ENCODE peak calls at places on chromosome 22, in five cellular contexts. O, A, S, J and W are unnamed samples.

GRCh38 chr22:46966495-46966845 is 204.0 kb downstream of the TBC1D22A start:
- DNase-seq in O (no peak), A (no peak), S (no peak), J (no peak), W (no peak)

GRCh38 chr22:48147404-48147803 is 1385.0 kb downstream of the TBC1D22A start:
- DNase-seq in O (no peak), A (no peak), S (no peak), J (no peak), W (no peak)

GRCh38 chr22:49137216-49137840 is 690.3 kb downstream of the BRD1 start:
- DNase-seq in O (no peak), A (no peak), S (no peak), J (no peak), W (no peak)

GRCh38 chr22:30196141-30196866 is 50.3 kb downstream of the LIF start:
- DNase-seq in O (peak), A (peak), S (peak), J (peak), W (peak)

GRCh38 chr22:46371623-46372226 is 36.2 kb downstream of the TRMU start:
- DNase-seq in O (no peak), A (no peak), S (no peak), J (no peak), W (no peak)

GRCh38 chr22:19626042-19626560 is 88.2 kb upstream of the SEPTIN5 start:
- DNase-seq in O (no peak), A (no peak), S (no peak), J (no peak), W (no peak)

GRCh38 chr22:48357196-48357595 is 1470.5 kb downstream of the BRD1 start:
- DNase-seq in O (no peak), A (no peak), S (no peak), J (no peak), W (no peak)

GRCh38 chr22:19357270-19358105 is 66.0 kb upstream of the CLTCL1 start:
- DNase-seq in O (no peak), A (no peak), S (no peak), J (no peak), W (peak)

GRCh38 chr22:44625981-44626687 is 75.9 kb upstream of the PRR5 start:
- DNase-seq in O (peak), A (peak), S (peak), J (peak), W (peak)

GRCh38 chr22:40955516-40955915 is 4.3 kb downstream of the RBX1 start:
- DNase-seq in O (no peak), A (peak), S (no peak), J (no peak), W (peak)

GRCh38 chr22:47307326-47307725 is 544.9 kb downstream of the TBC1D22A start:
- DNase-seq in O (no peak), A (peak), S (no peak), J (no peak), W (peak)

GRCh38 chr22:35400335-35400680 is 368 bp downstream of the MCM5 start:
- DNase-seq in O (no peak), A (no peak), S (peak), J (no peak), W (no peak)

GRCh38 chr22:49152146-49152929 is 675.3 kb downstream of the BRD1 start:
- DNase-seq in O (no peak), A (no peak), S (no peak), J (no peak), W (no peak)

GRCh38 chr22:39122772-39123470 is 25.9 kb downstream of the APOBEC3H start:
- DNase-seq in O (no peak), A (no peak), S (no peak), J (no peak), W (no peak)

GRCh38 chr22:36233796-36234195 is 5.5 kb downstream of the APOL2 start:
- DNase-seq in O (no peak), A (no peak), S (no peak), J (no peak), W (no peak)

GRCh38 chr22:35809816-35810215 is 92.1 kb downstream of the APOL5 start:
- DNase-seq in O (no peak), A (no peak), S (no peak), J (no peak), W (no peak)

GRCh38 chr22:17477401-17477833 is 85.9 kb upstream of the SLC25A18 start:
- DNase-seq in O (peak), A (peak), S (no peak), J (peak), W (no peak)

GRCh38 chr22:24683671-24684070 is 80.7 kb downstream of the GGT1 start:
- DNase-seq in O (no peak), A (peak), S (no peak), J (no peak), W (peak)

GRCh38 chr22:44170470-44170869 is 10.3 kb upstream of the PARVG start:
- DNase-seq in O (no peak), A (no peak), S (no peak), J (no peak), W (no peak)

GRCh38 chr22:44682556-44683168 is 19.3 kb upstream of the PRR5 start:
- DNase-seq in O (no peak), A (no peak), S (no peak), J (peak), W (no peak)

GRCh38 chr22:46581580-46582244 is 38.5 kb upstream of the GRAMD4 start:
- DNase-seq in O (peak), A (no peak), S (no peak), J (peak), W (no peak)

GRCh38 chr22:23263651-23264555 is 83.6 kb downstream of the BCR start:
- DNase-seq in O (no peak), A (no peak), S (peak), J (no peak), W (no peak)

GRCh38 chr22:23862103-23862502 is 4.4 kb downstream of the SLC2A11 start:
- DNase-seq in O (no peak), A (peak), S (no peak), J (no peak), W (no peak)

GRCh38 chr22:33654173-33654890 is 265.9 kb downstream of the LARGE1 start:
- DNase-seq in O (no peak), A (no peak), S (no peak), J (no peak), W (no peak)

GRCh38 chr22:23219787-23220484 is 39.6 kb downstream of the BCR start:
- DNase-seq in O (no peak), A (peak), S (peak), J (no peak), W (peak)

GRCh38 chr22:48743601-48744282 is 1083.9 kb downstream of the BRD1 start:
- DNase-seq in O (no peak), A (no peak), S (no peak), J (peak), W (no peak)

GRCh38 chr22:17733484-17733883 is 40.8 kb downstream of the BID start:
- DNase-seq in O (no peak), A (no peak), S (no peak), J (no peak), W (peak)

GRCh38 chr22:46936378-46936916 is 174.0 kb downstream of the TBC1D22A start:
- DNase-seq in O (no peak), A (no peak), S (no peak), J (peak), W (no peak)

GRCh38 chr22:22351366-22351765 is 106.8 kb downstream of the VPREB1 start:
- DNase-seq in O (no peak), A (no peak), S (no peak), J (no peak), W (no peak)

GRCh38 chr22:44335903-44336803 is 23.4 kb upstream of the SHISAL1 start:
- DNase-seq in O (no peak), A (no peak), S (no peak), J (peak), W (no peak)

GRCh38 chr22:19757985-19758895 is 2.3 kb upstream of the TBX1 start:
- DNase-seq in O (no peak), A (no peak), S (no peak), J (peak), W (no peak)

GRCh38 chr22:48605856-48606255 is 1221.8 kb downstream of the BRD1 start:
- DNase-seq in O (no peak), A (no peak), S (no peak), J (peak), W (no peak)

GRCh38 chr22:30233582-30233981 is 13.0 kb downstream of the LIF start:
- DNase-seq in O (no peak), A (no peak), S (no peak), J (no peak), W (no peak)

GRCh38 chr22:17366830-17367229 is 2.4 kb upstream of the CECR2 start:
- DNase-seq in O (peak), A (no peak), S (peak), J (peak), W (no peak)

GRCh38 chr22:46251266-46251665 is 1.2 kb upstream of the CDPF1 start:
- DNase-seq in O (no peak), A (no peak), S (no peak), J (no peak), W (peak)

GRCh38 chr22:48669226-48669625 is 1158.4 kb downstream of the BRD1 start:
- DNase-seq in O (no peak), A (no peak), S (no peak), J (peak), W (no peak)

GRCh38 chr22:19705181-19705934 is 8.9 kb upstream of the SEPTIN5 start:
- DNase-seq in O (no peak), A (no peak), S (no peak), J (no peak), W (no peak)

GRCh38 chr22:19473578-19473977 is 5.4 kb downstream of the UFD1 start:
- DNase-seq in O (no peak), A (no peak), S (no peak), J (no peak), W (no peak)

GRCh38 chr22:37567991-37568390 is 7.7 kb downstream of the CDC42EP1 start:
- DNase-seq in O (no peak), A (no peak), S (no peak), J (no peak), W (no peak)
- H3K4me3 ChIP-seq in O (no peak), A (no peak), S (no peak), J (no peak), W (no peak)

DNA sequence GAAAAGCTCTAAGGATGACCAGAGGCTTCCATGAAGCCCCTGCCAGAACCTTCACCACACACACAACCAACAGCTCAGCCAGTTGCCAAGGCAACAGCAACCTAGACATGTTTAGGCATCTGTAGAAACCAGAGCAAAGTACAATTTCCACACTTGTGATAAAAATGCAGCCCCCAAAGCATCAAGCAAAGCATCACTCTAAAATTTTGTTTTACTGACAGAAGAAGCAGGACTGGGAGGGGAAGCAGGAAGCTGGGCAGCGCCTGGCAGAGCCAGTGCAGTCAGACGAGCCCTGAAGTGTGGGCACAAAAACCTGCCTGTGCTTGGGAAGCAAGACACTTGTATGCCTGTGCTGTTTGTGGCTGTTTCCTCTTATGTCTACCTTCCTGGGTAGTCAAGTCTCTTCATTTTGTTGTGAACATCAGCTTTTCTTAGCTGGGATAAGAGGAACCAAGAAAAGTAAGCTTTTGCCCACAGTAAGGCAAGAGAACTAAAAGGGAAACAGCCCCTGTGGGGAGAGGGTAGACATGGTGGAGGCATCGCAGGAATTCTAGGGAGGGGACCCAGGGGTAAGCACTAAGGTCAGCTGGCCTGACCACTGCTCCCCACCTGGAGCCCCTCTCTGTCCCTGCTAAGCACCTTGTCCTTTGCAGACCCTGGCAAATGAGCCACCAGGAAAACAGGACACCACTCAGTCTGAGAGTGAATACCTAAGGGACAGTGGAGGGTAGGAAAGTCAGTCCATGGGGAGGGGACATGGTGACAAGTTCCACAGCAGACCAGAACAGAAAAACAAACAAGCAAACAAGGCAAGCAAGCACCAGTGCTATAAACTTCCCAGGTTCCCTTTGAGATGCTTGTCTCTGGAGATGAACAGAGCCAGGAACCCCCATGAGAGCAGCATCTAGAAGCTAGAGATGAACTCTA is 13.4 kb downstream of the PACSIN2 start:
- DNase-seq in O (no peak), A (peak), S (no peak), J (no peak), W (peak)
- H3K4me3 ChIP-seq in O (no peak), A (peak), S (no peak), J (no peak), W (no peak)

GRCh38 chr22:20953668-20954500 is 13.2 kb upstream of the AIFM3 start:
- DNase-seq in O (no peak), A (peak), S (no peak), J (no peak), W (peak)

GRCh38 chr22:20957691-20958440 is 9.2 kb upstream of the AIFM3 start:
- DNase-seq in O (peak), A (no peak), S (no peak), J (peak), W (peak)

GRCh38 chr22:20955548-20955947 is 11.5 kb upstream of the AIFM3 start:
- DNase-seq in O (no peak), A (no peak), S (no peak), J (no peak), W (peak)

GRCh38 chr22:20957118-20957690 is 9.9 kb upstream of the AIFM3 start:
- DNase-seq in O (no peak), A (no peak), S (no peak), J (peak), W (no peak)

GRCh38 chr22:20956258-20957117 is 10.6 kb upstream of the AIFM3 start:
- DNase-seq in O (no peak), A (peak), S (no peak), J (no peak), W (peak)
- H3K4me3 ChIP-seq in O (peak), A (peak), S (peak), J (peak), W (peak)

GRCh38 chr22:50180727-50181521 is 4.8 kb upstream of the TRABD start:
- DNase-seq in O (no peak), A (no peak), S (no peak), J (peak), W (no peak)
- H3K4me3 ChIP-seq in O (no peak), A (no peak), S (no peak), J (no peak), W (no peak)

GRCh38 chr22:28835630-28836189 is 35.3 kb upstream of the XBP1 start:
- DNase-seq in O (no peak), A (no peak), S (no peak), J (no peak), W (no peak)

GRCh38 chr22:28838971-28839370 is 38.6 kb upstream of the XBP1 start:
- DNase-seq in O (no peak), A (no peak), S (no peak), J (no peak), W (no peak)

GRCh38 chr22:28837640-28838039 is 37.3 kb upstream of the XBP1 start:
- DNase-seq in O (no peak), A (no peak), S (no peak), J (no peak), W (no peak)

GRCh38 chr22:28843633-28844032 is 39.7 kb upstream of the ZNRF3 start:
- DNase-seq in O (no peak), A (no peak), S (no peak), J (no peak), W (no peak)

DNA sequence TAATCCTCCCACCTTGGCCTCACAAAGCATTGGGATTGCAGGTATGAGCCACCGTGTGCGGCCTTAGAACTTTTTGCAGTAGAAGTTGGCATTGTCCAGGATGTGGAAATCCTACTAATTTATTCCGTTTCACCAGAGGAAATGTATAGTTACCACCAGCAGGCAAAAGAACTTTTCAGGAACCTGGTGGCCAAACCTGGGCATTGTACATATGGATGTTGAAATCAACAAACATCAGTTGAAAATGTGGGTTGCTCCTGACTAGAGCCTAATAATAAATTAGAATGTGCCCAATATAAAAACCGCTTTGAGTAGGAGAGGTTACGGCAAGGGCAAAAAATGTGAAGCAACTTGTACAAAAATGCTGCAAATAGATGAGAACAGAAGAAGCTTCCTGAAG is 40.7 kb upstream of the XBP1 start:
- DNase-seq in O (no peak), A (peak), S (no peak), J (no peak), W (no peak)
- H3K4me3 ChIP-seq in O (no peak), A (no peak), S (no peak), J (no peak), W (no peak)

GRCh38 chr22:31732089-31732829 is 17.7 kb downstream of the PRR14L start:
- DNase-seq in O (no peak), A (no peak), S (no peak), J (no peak), W (no peak)
- H3K4me3 ChIP-seq in O (no peak), A (no peak), S (no peak), J (no peak), W (no peak)

GRCh38 chr22:50513175-50513574 is 5.2 kb downstream of the NCAPH2 start:
- DNase-seq in O (no peak), A (no peak), S (no peak), J (peak), W (no peak)
- H3K4me3 ChIP-seq in O (no peak), A (no peak), S (no peak), J (no peak), W (no peak)

GRCh38 chr22:25759825-25760231 is 17.8 kb downstream of the MYO18B start:
- DNase-seq in O (no peak), A (peak), S (no peak), J (no peak), W (peak)
- H3K4me3 ChIP-seq in O (no peak), A (no peak), S (no peak), J (no peak), W (no peak)